ENCODE peak calls at places on chromosomes 4 and X, in four cellular contexts. One of them, this sample, is unnamed.

GRCh38 chrX:44400588-44400987 is 57.1 kb upstream of the EFHC2 start:
- DNase-seq in Caco-2: no peak
- DNase-seq in fibroblast of gingiva: peak
- DNase-seq in AG09319: peak
- DNase-seq in this sample: no peak

GRCh38 chr4:20764353-20764752 is 64.1 kb downstream of the PACRGL start:
- DNase-seq in Caco-2: no peak
- DNase-seq in AG09319: no peak
- DNase-seq in fibroblast of gingiva: no peak
- DNase-seq in this sample: no peak

GRCh38 chr4:118352843-118353373 is at the start of gene PRSS12:
- DNase-seq in fibroblast of gingiva: peak
- DNase-seq in AG09319: peak
- DNase-seq in Caco-2: peak
- DNase-seq in this sample: peak

GRCh38 chr4:77073981-77074865 is 1.6 kb downstream of the CCNI start:
- DNase-seq in fibroblast of gingiva: no peak
- DNase-seq in Caco-2: no peak
- DNase-seq in AG09319: no peak
- DNase-seq in this sample: no peak

GRCh38 chr4:13966241-13967195 is 339.0 kb upstream of the BOD1L1 start:
- DNase-seq in Caco-2: no peak
- DNase-seq in fibroblast of gingiva: peak
- DNase-seq in AG09319: no peak
- DNase-seq in this sample: no peak

GRCh38 chr4:80005863-80006262 is 67.2 kb downstream of the ANTXR2 start:
- DNase-seq in fibroblast of gingiva: no peak
- DNase-seq in Caco-2: no peak
- DNase-seq in AG09319: no peak
- DNase-seq in this sample: no peak

GRCh38 chr4:8090312-8090711 is 68.3 kb downstream of the ABLIM2 start:
- DNase-seq in fibroblast of gingiva: no peak
- DNase-seq in Caco-2: no peak
- DNase-seq in AG09319: no peak
- DNase-seq in this sample: no peak

GRCh38 chrX:100944601-100945000 is 15.9 kb upstream of the XKRX start:
- DNase-seq in fibroblast of gingiva: peak
- DNase-seq in AG09319: no peak
- DNase-seq in Caco-2: no peak
- DNase-seq in this sample: no peak

GRCh38 chr4:38069271-38069760 is 109.1 kb downstream of the PTTG2 start:
- DNase-seq in AG09319: no peak
- DNase-seq in fibroblast of gingiva: no peak
- DNase-seq in Caco-2: peak
- DNase-seq in this sample: no peak

GRCh38 chr4:174119818-174120217 is 163.6 kb downstream of the FBXO8 start:
- DNase-seq in Caco-2: no peak
- DNase-seq in AG09319: no peak
- DNase-seq in fibroblast of gingiva: no peak
- DNase-seq in this sample: no peak

GRCh38 chr4:76341063-76341462 is 34.5 kb downstream of the STBD1 start:
- DNase-seq in fibroblast of gingiva: no peak
- DNase-seq in AG09319: no peak
- DNase-seq in Caco-2: no peak
- DNase-seq in this sample: no peak

GRCh38 chr4:80099671-80100070 is 26.6 kb upstream of the ANTXR2 start:
- DNase-seq in Caco-2: no peak
- DNase-seq in AG09319: no peak
- DNase-seq in fibroblast of gingiva: no peak
- DNase-seq in this sample: no peak

GRCh38 chrX:20414781-20415445 is 148.2 kb upstream of the RPS6KA3 start:
- DNase-seq in Caco-2: no peak
- DNase-seq in AG09319: no peak
- DNase-seq in fibroblast of gingiva: no peak
- DNase-seq in this sample: no peak

GRCh38 chr4:16916719-16917337 is 18.4 kb upstream of the LDB2 start:
- DNase-seq in fibroblast of gingiva: peak
- DNase-seq in Caco-2: peak
- DNase-seq in AG09319: no peak
- DNase-seq in this sample: peak

GRCh38 chr4:185945238-185945637 is 123.7 kb upstream of the TLR3 start:
- DNase-seq in Caco-2: no peak
- DNase-seq in AG09319: no peak
- DNase-seq in fibroblast of gingiva: no peak
- DNase-seq in this sample: no peak

GRCh38 chr4:142331646-142332045 is 514.5 kb downstream of the INPP4B start:
- DNase-seq in fibroblast of gingiva: peak
- DNase-seq in AG09319: peak
- DNase-seq in Caco-2: no peak
- DNase-seq in this sample: no peak

GRCh38 chrX:134935286-134935685 is 55.5 kb upstream of the SMIM10 start:
- DNase-seq in fibroblast of gingiva: no peak
- DNase-seq in AG09319: no peak
- DNase-seq in Caco-2: no peak
- DNase-seq in this sample: no peak

GRCh38 chr4:57442834-57443291 is 332.7 kb upstream of the IGFBP7 start:
- DNase-seq in AG09319: no peak
- DNase-seq in Caco-2: peak
- DNase-seq in fibroblast of gingiva: no peak
- DNase-seq in this sample: peak

This sample was measured in HuH-7.5.